ENCODE peak calls at places on chromosomes 13 and 19, in nine cellular contexts. T, M, B, D, J, H, P, U and F are unnamed samples.

GRCh38 chr19:48954011-48954594 is 572 bp upstream of the BAX start:
- DNase-seq in T (no peak), M (no peak), B (no peak), D (no peak), J (no peak), H (no peak), P (no peak), U (no peak), F (no peak)

GRCh38 chr19:41096353-41096752 is 8.1 kb downstream of the CYP2A13 start:
- DNase-seq in T (no peak), M (no peak), B (no peak), D (no peak), J (no peak), H (no peak), P (no peak), U (no peak), F (no peak)

GRCh38 chr13:63025741-63026140 is 1610.1 kb upstream of the PCDH20 start:
- DNase-seq in T (no peak), M (no peak), B (no peak), D (no peak), J (no peak), H (no peak), P (no peak), U (no peak), F (no peak)

GRCh38 chr19:31054430-31054829 is 294.8 kb downstream of the TSHZ3 start:
- DNase-seq in T (peak), M (no peak), B (no peak), D (peak), J (peak), H (no peak), P (no peak), U (peak), F (peak)

GRCh38 chr19:52188822-52189744 is 769 bp upstream of the PPP2R1A start:
- DNase-seq in T (no peak), M (no peak), B (peak), D (no peak), J (peak), H (no peak), P (no peak), U (no peak), F (no peak)

GRCh38 chr13:27851481-27851880 is 59.2 kb downstream of the GSX1 start:
- DNase-seq in T (no peak), M (no peak), B (peak), D (no peak), J (no peak), H (no peak), P (no peak), U (no peak), F (no peak)

GRCh38 chr13:57698851-57699250 is 67.3 kb downstream of the PCDH17 start:
- DNase-seq in T (no peak), M (no peak), B (no peak), D (no peak), J (no peak), H (no peak), P (no peak), U (no peak), F (no peak)

GRCh38 chr13:112106467-112107141 is 39.7 kb downstream of the SOX1 start:
- DNase-seq in T (no peak), M (peak), B (peak), D (no peak), J (peak), H (no peak), P (no peak), U (no peak), F (no peak)

GRCh38 chr19:409006-409514 is at the start of gene C2CD4C:
- DNase-seq in T (no peak), M (no peak), B (peak), D (no peak), J (peak), H (no peak), P (no peak), U (no peak), F (no peak)

GRCh38 chr19:5929646-5930045 is 15.6 kb downstream of the CAPS start:
- DNase-seq in T (no peak), M (no peak), B (no peak), D (no peak), J (no peak), H (no peak), P (no peak), U (no peak), F (no peak)

GRCh38 chr19:19064811-19065745 is 1.3 kb downstream of the SLC25A42 start:
- DNase-seq in T (no peak), M (no peak), B (peak), D (no peak), J (peak), H (no peak), P (peak), U (no peak), F (no peak)

GRCh38 chr19:3557461-3558248 is at the start of gene MFSD12:
- DNase-seq in T (peak), M (peak), B (peak), D (peak), J (peak), H (peak), P (peak), U (peak), F (peak)
- TF ChIP-seq CTCF in T (no peak), M (no peak), B (no peak), D (no peak), J (no peak), H (no peak), P (no peak), U (no peak), F (no peak)

GRCh38 chr19:3433805-3434540 is 46.4 kb downstream of the SMIM24 start:
- DNase-seq in T (no peak), M (no peak), B (peak), D (no peak), J (no peak), H (no peak), P (no peak), U (no peak), F (no peak)
- H3K4me3 ChIP-seq in T (no peak), M (peak), B (no peak), D (no peak), J (peak), H (no peak), P (no peak), U (no peak), F (no peak)

GRCh38 chr13:49559006-49559405 is 26.4 kb downstream of the RCBTB1 start:
- DNase-seq in T (no peak), M (no peak), B (no peak), D (no peak), J (no peak), H (no peak), P (no peak), U (no peak), F (no peak)

GRCh38 chr13:49563513-49563912 is 21.8 kb downstream of the RCBTB1 start:
- DNase-seq in T (no peak), M (no peak), B (no peak), D (no peak), J (no peak), H (no peak), P (no peak), U (no peak), F (no peak)

GRCh38 chr13:49561064-49561410 is 24.3 kb downstream of the RCBTB1 start:
- DNase-seq in T (no peak), M (no peak), B (no peak), D (peak), J (no peak), H (no peak), P (no peak), U (no peak), F (no peak)

DNA sequence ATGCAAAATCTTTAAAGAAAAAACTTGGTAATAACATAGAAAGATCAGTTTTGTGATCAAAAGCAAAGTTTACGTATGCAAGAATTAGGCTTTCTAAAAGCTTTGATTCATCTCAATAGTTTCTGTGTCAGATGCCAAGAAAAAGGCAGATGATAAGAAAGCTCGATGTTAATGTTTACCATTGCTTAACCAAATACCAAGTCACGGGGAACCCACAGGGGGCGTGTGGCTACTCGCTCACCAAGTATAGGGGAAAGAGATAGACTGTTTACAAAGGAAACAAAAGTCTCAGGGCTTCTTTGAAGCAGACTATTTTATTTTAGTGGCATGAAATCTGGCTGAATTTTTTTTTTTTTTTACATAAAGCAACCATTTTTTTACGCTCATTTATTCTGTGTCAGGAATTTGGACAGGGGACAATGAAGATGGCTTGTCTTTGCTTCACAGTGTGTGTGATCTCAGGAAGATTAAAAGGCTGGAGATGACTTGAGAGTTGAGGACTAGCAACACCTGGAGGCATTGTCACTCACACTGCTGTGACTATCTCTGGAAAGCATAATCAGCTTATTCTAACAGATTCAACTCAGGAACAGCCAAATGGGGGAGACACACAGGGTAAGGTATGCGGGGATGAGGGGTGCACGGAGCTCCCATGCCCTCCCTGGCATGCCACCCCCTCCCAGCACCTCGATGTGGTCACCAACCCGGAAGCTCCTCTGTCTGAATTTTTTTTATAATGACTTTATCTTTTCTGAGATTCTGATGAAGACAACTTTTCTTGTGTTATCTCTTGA is 24.9 kb downstream of the RCBTB1 start:
- DNase-seq in T (peak), M (no peak), B (no peak), D (no peak), J (peak), H (no peak), P (peak), U (peak), F (no peak)
- TF ChIP-seq CTCF in T (peak), M (no peak), B (no peak), D (no peak), J (peak), H (peak), P (peak), U (peak), F (peak)

GRCh38 chr19:15840833-15841232 is 25.4 kb upstream of the OR10H1 start:
- DNase-seq in T (no peak), M (no peak), B (no peak), D (no peak), J (no peak), H (no peak), P (no peak), U (no peak), F (no peak)

GRCh38 chr19:15836345-15836594 is 20.8 kb upstream of the OR10H1 start:
- DNase-seq in T (no peak), M (no peak), B (no peak), D (no peak), J (no peak), H (no peak), P (no peak), U (no peak), F (no peak)

GRCh38 chr19:15841875-15842569 is 26.6 kb upstream of the OR10H1 start:
- DNase-seq in T (no peak), M (no peak), B (no peak), D (no peak), J (no peak), H (no peak), P (no peak), U (peak), F (no peak)

GRCh38 chr19:15831626-15832025 is 16.2 kb upstream of the OR10H1 start:
- DNase-seq in T (no peak), M (no peak), B (no peak), D (no peak), J (no peak), H (no peak), P (no peak), U (no peak), F (no peak)

DNA sequence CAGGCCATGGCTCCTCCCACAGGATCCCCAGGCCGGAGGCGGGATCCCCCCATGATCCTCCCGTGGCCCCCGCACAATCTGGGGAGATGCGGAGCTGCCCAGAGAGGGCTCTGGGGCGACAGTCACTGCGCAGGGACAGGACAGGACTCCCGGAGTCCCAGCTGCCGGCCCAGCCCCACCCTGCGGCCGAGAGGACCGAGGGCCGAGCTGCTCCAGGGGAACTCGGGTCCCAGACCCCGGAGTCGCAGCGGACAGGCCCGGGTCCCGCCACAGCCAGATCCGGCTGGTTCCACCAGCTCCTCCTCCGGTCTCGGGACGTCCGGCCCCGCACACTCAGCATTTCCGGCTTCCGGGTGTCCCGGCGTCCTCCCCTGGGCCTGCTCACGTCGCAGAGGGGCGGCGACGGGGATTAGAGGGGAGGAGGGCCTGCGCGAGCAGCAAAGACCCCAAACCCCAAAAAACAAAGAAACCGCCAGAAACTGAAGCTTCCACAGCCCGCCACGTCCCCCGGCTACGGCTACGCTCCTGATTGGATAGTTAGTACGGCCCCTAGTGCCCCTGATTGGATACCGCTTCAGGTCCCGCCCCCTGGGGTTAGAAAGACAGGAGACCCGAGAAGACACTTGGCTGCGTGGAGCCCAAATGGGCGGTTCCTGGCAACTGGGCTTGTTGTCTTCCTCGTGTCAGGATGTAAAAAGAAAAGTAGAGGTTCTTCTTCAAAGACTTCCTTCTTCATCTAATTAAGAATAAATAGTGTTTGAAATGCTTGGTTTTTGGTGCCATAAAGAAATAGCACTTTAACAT is 21.3 kb upstream of the OR10H1 start:
- DNase-seq in T (peak), M (peak), B (peak), D (peak), J (no peak), H (peak), P (peak), U (peak), F (peak)
- H3K4me3 ChIP-seq in T (peak), M (peak), B (peak), D (peak), J (no peak), H (peak), P (peak), U (peak), F (peak)

DNA sequence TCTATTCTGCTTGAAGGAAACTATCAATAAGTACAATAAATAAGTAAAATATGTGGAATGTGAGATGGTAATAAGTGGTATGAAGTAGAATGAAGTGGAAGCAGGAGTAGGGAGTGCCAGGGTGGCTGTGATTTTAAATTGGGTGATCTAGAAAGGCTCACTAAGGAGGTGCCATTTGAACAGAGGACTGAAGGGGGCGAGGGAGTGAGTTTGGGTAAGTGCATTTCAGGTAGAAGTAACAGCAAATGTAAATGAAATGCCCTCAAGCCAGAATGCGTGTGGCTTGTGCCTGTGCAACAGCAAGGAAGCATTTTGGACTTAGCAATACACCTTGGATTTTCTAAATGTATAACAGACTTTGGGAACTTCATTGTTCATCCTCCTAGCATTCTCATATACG is 77.1 kb downstream of the CCNA1 start:
- DNase-seq in T (no peak), M (no peak), B (no peak), D (no peak), J (peak), H (no peak), P (peak), U (no peak), F (no peak)
- TF ChIP-seq CTCF in T (no peak), M (no peak), B (no peak), D (no peak), J (peak), H (no peak), P (peak), U (no peak), F (peak)